ENCODE peak calls at places on chromosomes 3 and 15, in nine cellular contexts. O is omental fat pad; N is left cardiac atrium; P is left ventricle myocardium superior; H is heart left ventricle; L is heart right ventricle; J is amniotic stem cell; E is EH; S is central memory CD4-positive, alpha-beta T cell. Z is an unnamed sample.

GRCh38 chr15:35746121-35746520 is 200.2 kb upstream of the DPH6 start:
- DNase-seq in O (no peak), N (no peak), P (no peak), H (no peak), L (no peak), J (no peak), E (peak), S (no peak), Z (no peak)

GRCh38 chr3:100316656-100317069 is 17.9 kb upstream of the NIT2 start:
- DNase-seq in O (no peak), N (peak), P (peak), H (no peak), L (peak), J (peak), E (peak), S (peak), Z (no peak)

GRCh38 chr15:83046558-83047127 is 20.4 kb downstream of the BTBD1 start:
- DNase-seq in O (no peak), N (no peak), P (no peak), H (no peak), L (no peak), J (no peak), E (peak), S (no peak), Z (no peak)

GRCh38 chr3:143672396-143673165 is 175.7 kb downstream of the SLC9A9 start:
- DNase-seq in O (no peak), N (no peak), P (no peak), H (no peak), L (no peak), J (no peak), E (no peak), S (no peak), Z (no peak)

GRCh38 chr3:40736943-40737342 is 212.2 kb downstream of the ZNF621 start:
- DNase-seq in O (no peak), N (no peak), P (no peak), H (no peak), L (no peak), J (no peak), E (no peak), S (no peak), Z (no peak)

GRCh38 chr3:108493862-108494261 is 16.5 kb downstream of the MYH15 start:
- DNase-seq in O (no peak), N (peak), P (no peak), H (peak), L (no peak), J (no peak), E (peak), S (no peak), Z (no peak)

GRCh38 chr15:74543583-74543982 is 2.6 kb downstream of the ARID3B start:
- DNase-seq in O (no peak), N (no peak), P (no peak), H (no peak), L (no peak), J (no peak), E (no peak), S (peak), Z (no peak)

GRCh38 chr3:30203301-30203700 is 403.1 kb upstream of the TGFBR2 start:
- DNase-seq in O (no peak), N (no peak), P (no peak), H (no peak), L (no peak), J (no peak), E (peak), S (no peak), Z (no peak)

GRCh38 chr3:101725192-101725889 is 927 bp downstream of the CEP97 start:
- DNase-seq in O (no peak), N (peak), P (peak), H (peak), L (peak), J (no peak), E (peak), S (peak), Z (peak)

GRCh38 chr3:49670940-49671290 is 3.2 kb upstream of the APEH start:
- DNase-seq in O (no peak), N (no peak), P (no peak), H (no peak), L (no peak), J (no peak), E (no peak), S (no peak), Z (no peak)

GRCh38 chr3:32488609-32489008 is 14.0 kb downstream of the CMTM6 start:
- DNase-seq in O (no peak), N (no peak), P (no peak), H (no peak), L (no peak), J (no peak), E (no peak), S (no peak), Z (no peak)

GRCh38 chr3:173502983-173503568 is 105.5 kb downstream of the NLGN1 start:
- DNase-seq in O (no peak), N (no peak), P (no peak), H (no peak), L (peak), J (no peak), E (peak), S (no peak), Z (no peak)

GRCh38 chr15:63052128-63052826 is 9.7 kb downstream of the TPM1 start:
- DNase-seq in O (no peak), N (no peak), P (no peak), H (no peak), L (no peak), J (no peak), E (peak), S (no peak), Z (no peak)

GRCh38 chr15:48413304-48413703 is 82.1 kb downstream of the DUT start:
- DNase-seq in O (no peak), N (no peak), P (no peak), H (no peak), L (no peak), J (no peak), E (peak), S (no peak), Z (no peak)

GRCh38 chr3:12993623-12994356 is 79.4 kb downstream of the IQSEC1 start:
- DNase-seq in O (no peak), N (peak), P (peak), H (no peak), L (no peak), J (no peak), E (peak), S (no peak), Z (peak)

GRCh38 chr3:110984456-110985250 is 87.0 kb upstream of the NECTIN3 start:
- DNase-seq in O (no peak), N (no peak), P (no peak), H (no peak), L (no peak), J (no peak), E (peak), S (no peak), Z (no peak)

GRCh38 chr15:35349916-35350315 is 196.0 kb downstream of the DPH6 start:
- DNase-seq in O (no peak), N (no peak), P (no peak), H (no peak), L (no peak), J (no peak), E (peak), S (no peak), Z (no peak)

GRCh38 chr15:52735231-52736089 is 54.7 kb downstream of the ONECUT1 start:
- DNase-seq in O (peak), N (no peak), P (no peak), H (no peak), L (peak), J (peak), E (peak), S (peak), Z (peak)

GRCh38 chr15:53072077-53072476 is 281.9 kb upstream of the ONECUT1 start:
- DNase-seq in O (no peak), N (no peak), P (no peak), H (no peak), L (peak), J (no peak), E (peak), S (no peak), Z (no peak)

GRCh38 chr3:127144631-127145030 is 48.3 kb upstream of the PRR23E start:
- DNase-seq in O (peak), N (no peak), P (no peak), H (no peak), L (no peak), J (no peak), E (no peak), S (no peak), Z (peak)

Z was measured in sigmoid colon.